ENCODE peak calls at places on chromosomes 11 and 22, in five cellular contexts. E is GM23338, R is HCT116, A is PC-3, H is GM23248. D is an unnamed sample.

GRCh38 chr22:37043828-37044538 is 7.6 kb upstream of the KCTD17 start:
- DNase-seq in A (peak; percentile 66), R (peak; percentile 47), H (peak; percentile 31), E (peak; percentile 68), D (peak; percentile 83)

GRCh38 chr11:87445002-87445401 is 407.3 kb downstream of the TMEM135 start:
- DNase-seq in R (no peak), A (peak; percentile 83), H (peak; percentile 81), E (no peak), D (no peak)

GRCh38 chr11:90391756-90392155 is 168.9 kb upstream of the CHORDC1 start:
- DNase-seq in R (no peak), A (no peak), H (no peak), E (peak; percentile 2), D (no peak)

GRCh38 chr11:103803062-103803461 is 233.4 kb upstream of the DDI1 start:
- DNase-seq in H (peak; percentile 68), E (no peak), R (no peak), A (no peak), D (no peak)

GRCh38 chr22:50305393-50305657 is 2.1 kb downstream of the PLXNB2 start:
- DNase-seq in A (no peak), E (no peak), H (no peak), R (no peak), D (no peak)

GRCh38 chr22:28943501-28943879 is 60.1 kb downstream of the ZNRF3 start:
- DNase-seq in R (no peak), A (no peak), H (no peak), E (no peak), D (peak; percentile 8)

GRCh38 chr11:44886765-44887164 is 63.9 kb downstream of the TP53I11 start:
- DNase-seq in H (peak; percentile 90), R (no peak), A (no peak), E (no peak), D (no peak)

GRCh38 chr11:59214141-59214893 is 1.6 kb upstream of the MPEG1 start:
- DNase-seq in A (no peak), E (no peak), R (no peak), H (no peak), D (no peak)

GRCh38 chr22:26286091-26286780 is 117.0 kb downstream of the SEZ6L start:
- DNase-seq in E (no peak), H (peak; percentile 6), R (no peak), A (no peak), D (no peak)

GRCh38 chr11:129815596-129816461 is at the start of gene TMEM45B:
- DNase-seq in E (peak; percentile 67), R (no peak), H (no peak), A (peak; percentile 66), D (no peak)

GRCh38 chr22:26357813-26358212 is 71.2 kb upstream of the ASPHD2 start:
- DNase-seq in H (no peak), A (no peak), R (no peak), E (no peak), D (no peak)

GRCh38 chr11:129239207-129239606 is 47.1 kb upstream of the ARHGAP32 start:
- DNase-seq in H (no peak), R (no peak), A (no peak), E (no peak), D (no peak)

DNA sequence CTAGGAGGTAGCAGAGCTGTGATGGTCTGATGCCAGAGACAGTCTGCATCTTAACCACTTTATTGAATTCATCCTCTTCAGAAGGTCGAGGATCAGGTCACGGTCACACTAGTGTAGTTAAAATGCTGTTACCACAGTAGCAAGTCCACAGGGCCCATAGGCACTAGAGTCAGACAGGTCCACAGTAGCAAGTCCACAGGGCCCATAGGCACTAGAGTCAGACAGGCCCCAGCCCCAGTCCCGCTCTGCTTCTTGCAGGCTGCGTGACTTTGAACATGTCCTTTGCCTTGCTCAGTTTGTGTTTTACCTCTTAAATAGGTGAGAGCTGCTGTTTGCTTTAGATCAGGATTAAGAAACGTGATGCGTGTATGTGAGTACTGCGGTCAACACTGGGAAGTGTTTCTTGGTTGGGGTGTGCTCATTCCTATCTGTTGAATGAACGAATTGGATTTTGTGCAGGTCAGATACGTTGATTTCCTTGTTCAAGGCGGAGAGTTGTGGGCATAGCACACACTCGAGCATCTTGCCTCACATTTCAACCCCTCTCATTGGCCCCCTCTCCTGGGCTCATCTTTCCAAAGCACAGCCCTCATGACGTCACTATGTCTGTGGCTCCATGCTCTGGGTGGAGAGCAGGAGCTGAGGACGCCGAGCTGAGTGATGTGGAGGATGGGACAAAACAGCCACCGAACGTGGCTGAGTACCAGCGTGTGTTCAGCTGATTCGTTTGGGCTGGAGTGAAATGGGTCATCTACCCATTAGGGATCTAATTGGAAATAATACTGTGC is 191.7 kb downstream of the TBC1D22A start:
- DNase-seq in E (peak; percentile 36), H (no peak), R (no peak), A (no peak), D (no peak)
- H4K20me1 ChIP-seq in E (no peaks in the 10 kb centered on the region), H (peaks cover 3% of the 10 kb centered on the region), R (no peaks in the 10 kb centered on the region), A (no peaks in the 10 kb centered on the region), D (no peaks in the 10 kb centered on the region)

GRCh38 chr22:43542681-43543521 is 131.1 kb downstream of the MPPED1 start:
- DNase-seq in A (no peak), R (no peak), E (no peak), H (no peak), D (no peak)
- H4K20me1 ChIP-seq in A (no peaks in the 10 kb centered on the region), R (no peaks in the 10 kb centered on the region), E (no peaks in the 10 kb centered on the region), H (no peaks in the 10 kb centered on the region), D (no peaks in the 10 kb centered on the region)

DNA sequence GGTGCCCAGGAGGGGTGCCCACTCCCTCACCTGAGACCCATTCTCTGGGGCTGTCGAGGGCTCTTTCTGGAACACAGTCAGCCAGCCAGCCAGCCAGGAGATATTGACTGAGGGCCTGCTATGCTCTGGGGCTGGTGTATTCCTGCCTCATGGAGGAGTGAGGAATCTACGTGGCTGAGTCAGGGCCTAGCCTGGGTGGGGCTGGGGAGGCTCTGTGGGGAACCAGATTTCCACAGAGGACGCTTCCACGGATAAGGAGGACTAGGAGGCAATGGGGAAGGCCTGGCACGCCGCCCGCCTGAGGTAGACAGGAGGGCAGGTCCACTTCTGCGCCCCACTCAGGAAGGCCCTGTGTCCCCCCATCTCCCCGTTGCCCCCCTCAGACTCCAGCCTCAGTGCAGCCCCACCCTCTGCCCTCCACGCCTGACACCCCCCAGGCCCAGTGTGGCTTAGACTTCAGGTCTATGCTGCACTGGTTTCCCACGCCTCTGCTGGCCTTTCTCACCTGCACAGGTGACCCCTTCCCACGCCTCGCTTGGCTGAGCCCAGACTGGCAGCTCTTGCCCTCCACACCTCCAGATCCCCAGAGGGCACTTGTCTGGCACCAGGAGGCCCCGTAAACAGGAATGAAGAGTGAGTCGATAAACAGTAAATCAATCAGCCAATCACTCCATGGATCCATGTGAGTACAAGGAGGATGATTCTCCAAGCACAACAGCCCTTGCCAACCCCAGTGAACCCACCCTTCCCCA is 37.5 kb downstream of the MACROD1 start:
- DNase-seq in E (no peak), A (no peak), R (no peak), H (peak; percentile 12), D (no peak)
- H4K20me1 ChIP-seq in E (no peaks in the 10 kb centered on the region), A (no peaks in the 10 kb centered on the region), R (no peaks in the 10 kb centered on the region), H (no peaks in the 10 kb centered on the region), D (no peaks in the 10 kb centered on the region)

DNA sequence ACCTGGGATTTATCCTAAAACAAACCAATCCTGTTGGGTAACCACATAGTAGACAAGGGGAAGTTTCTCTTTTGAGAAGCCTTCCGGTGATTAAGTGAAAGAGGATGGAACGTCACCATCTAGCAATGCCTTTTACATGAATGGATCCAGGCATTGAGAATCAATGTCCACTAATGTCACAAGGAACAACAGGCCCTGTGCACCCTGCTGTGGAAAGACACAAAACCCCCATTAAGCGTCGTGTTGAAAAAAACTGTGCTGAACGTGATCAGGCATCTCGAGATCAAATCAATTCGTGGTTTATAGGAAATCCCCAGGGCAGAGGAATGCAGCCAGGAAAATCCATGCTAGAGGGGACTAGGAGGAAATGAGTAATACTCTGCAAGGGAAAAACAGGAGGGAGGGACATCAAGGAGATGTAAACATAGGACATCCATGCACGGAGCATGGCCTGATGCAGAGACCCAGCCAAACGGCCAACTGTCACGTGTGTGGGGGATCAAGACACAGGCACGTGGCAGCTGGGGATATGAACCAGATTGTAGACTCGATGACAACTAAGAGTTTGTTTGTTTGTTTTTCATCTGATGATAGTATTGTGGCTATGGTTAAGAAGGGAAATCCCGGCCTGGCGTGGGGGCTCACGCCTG is 38.6 kb upstream of the CARS1 start:
- DNase-seq in E (no peak), A (peak; percentile 79), R (no peak), H (peak; percentile 85), D (no peak)
- H4K20me1 ChIP-seq in E (no peaks in the 10 kb centered on the region), A (no peaks in the 10 kb centered on the region), R (no peaks in the 10 kb centered on the region), H (no peaks in the 10 kb centered on the region), D (no peaks in the 10 kb centered on the region)

DNA sequence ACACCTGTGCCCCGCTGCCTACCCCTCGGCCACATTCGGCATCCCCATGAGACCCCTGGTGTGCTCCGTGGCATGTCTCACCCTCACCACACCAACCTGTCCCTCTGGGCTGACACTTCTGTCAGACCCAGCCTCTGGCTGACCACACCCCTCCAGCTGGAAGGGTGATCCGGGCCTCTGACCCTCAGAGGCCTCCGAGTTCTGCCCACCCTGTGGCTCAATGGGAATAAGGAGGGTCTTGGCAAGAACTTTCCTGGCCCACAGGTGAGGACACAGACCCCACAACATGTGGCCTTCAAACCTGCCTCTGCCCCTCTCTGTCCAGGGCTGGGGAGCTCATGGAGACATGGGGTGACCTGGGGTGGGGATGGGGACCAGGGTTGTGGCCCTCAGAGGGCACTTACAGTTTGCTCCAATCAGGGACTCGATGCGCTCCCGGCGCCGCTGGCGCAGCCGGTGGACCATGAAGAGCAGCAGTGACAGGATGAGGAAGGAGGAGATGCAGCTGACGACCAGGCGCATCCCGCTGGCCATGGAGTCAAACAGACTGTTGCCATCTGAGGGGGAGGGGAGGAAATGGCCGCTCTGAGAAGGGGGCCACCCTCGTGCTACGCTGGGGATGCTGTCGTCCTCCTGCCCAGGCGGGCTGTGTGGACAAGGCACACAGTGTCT is 80.7 kb downstream of the DGCR2 start:
- DNase-seq in R (no peak), H (no peak), A (no peak), E (no peak), D (no peak)
- H4K20me1 ChIP-seq in R (no peaks in the 10 kb centered on the region), H (no peaks in the 10 kb centered on the region), A (no peaks in the 10 kb centered on the region), E (peaks cover 5% of the 10 kb centered on the region), D (no peaks in the 10 kb centered on the region)

DNA sequence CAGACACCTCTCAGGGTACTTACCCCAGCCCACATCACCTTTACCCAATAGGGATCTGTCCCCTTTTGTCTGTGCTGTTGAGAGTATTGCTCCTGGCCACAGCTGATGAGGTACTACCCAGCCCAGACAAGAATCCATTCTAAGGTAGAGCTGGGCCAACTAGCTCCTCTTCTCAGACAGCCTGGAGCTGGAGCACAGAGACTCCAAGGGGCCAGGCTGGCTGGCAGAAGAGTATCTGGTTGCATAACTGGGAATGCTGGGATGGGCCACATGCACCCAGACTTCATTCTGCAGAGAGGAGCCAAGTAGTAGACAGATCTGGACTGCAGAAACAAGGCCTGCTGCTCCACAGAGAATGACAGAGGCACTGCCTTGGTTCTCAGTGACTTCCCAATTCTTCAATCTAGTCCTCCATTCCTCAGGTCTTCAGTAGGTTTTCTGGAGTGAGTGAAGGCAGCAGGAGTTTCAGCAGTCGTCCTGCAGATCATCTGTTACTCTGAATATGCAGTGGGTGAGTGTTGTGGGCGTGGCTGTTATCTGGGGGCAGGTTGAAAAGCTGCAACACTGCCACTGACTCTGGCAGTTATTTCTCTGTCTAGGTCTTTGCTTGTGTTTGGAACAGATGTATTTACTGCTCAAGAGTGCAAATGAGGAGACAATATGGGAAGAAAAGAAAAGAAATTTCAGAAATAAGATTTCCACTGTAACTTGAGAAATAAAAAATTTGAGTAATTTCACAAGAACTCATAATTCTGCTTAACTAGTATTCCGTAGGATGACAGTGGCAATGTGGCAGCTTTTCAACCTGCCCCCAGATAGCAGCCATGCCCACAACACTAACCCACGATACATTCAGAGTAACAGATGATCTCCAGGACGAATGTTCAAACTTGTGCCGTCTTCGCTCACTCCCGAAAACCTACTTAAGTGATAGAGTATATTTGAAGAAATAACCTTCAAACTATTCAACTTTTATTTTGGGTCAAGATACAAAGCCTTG is 34.9 kb downstream of the MAPK1 start:
- DNase-seq in H (peak; percentile 51), E (peak; percentile 17), R (no peak), A (no peak), D (peak; percentile 21)
- H4K20me1 ChIP-seq in H (peaks cover 51% of the 10 kb centered on the region), E (peaks cover 45% of the 10 kb centered on the region), R (peaks cover 11% of the 10 kb centered on the region), A (peaks cover 20% of the 10 kb centered on the region), D (peaks cover 19% of the 10 kb centered on the region)

D was measured in OCI-LY7.